ENCODE peak calls at places on chromosome X, in seven cellular contexts. V is stimulated activated effector memory CD8-positive, alpha-beta T cell treated with anti-CD3 and anti-CD28 coated beads, Interleukin-12 subunit alpha, Interleukin-12 subunit beta, amount 100 ng/mL, for 72 hours; Q is stomach; L is stromal cell of bone marrow; Z is AG20443; F is ascending aorta; X is GM04504. P is an unnamed sample.
A peak's percentile ranks its signal among the peaks of the same experiment; 100 is the strongest.

GRCh38 chrX:72373136-72373535 is 67.4 kb upstream of the CITED1 start:
- DNase-seq in V (no peak), Q (no peak), L (no peak), Z (no peak), F (no peak), X (no peak), P (no peak)

GRCh38 chrX:3384330-3384729 is 37.9 kb upstream of the MXRA5 start:
- DNase-seq in V (no peak), Q (no peak), L (no peak), Z (peak; percentile 10), F (no peak), X (no peak), P (no peak)

GRCh38 chrX:51461053-51462050 is 35.0 kb downstream of the NUDT11 start:
- DNase-seq in V (no peak), Q (no peak), L (peak; percentile 5), Z (peak; percentile 9), F (no peak), X (peak; percentile 10), P (no peak)

GRCh38 chrX:122583526-122583925 is 600.6 kb upstream of the GRIA3 start:
- DNase-seq in V (no peak), Q (no peak), L (no peak), Z (no peak), F (no peak), X (no peak), P (no peak)

GRCh38 chrX:397575-397974 is 10.9 kb upstream of the PPP2R3B start:
- DNase-seq in V (no peak), Q (no peak), L (no peak), Z (peak; percentile 42), F (no peak), X (peak; percentile 70), P (no peak)

GRCh38 chrX:150536455-150537116 is 31.8 kb upstream of the MTM1 start:
- DNase-seq in V (no peak), Q (no peak), L (no peak), Z (no peak), F (no peak), X (no peak), P (no peak)

GRCh38 chrX:139967300-139967699 is 2.0 kb upstream of the CXorf66 start:
- DNase-seq in V (no peak), Q (no peak), L (no peak), Z (peak; percentile 33), F (no peak), X (no peak), P (no peak)

GRCh38 chrX:150546711-150547153 is 21.7 kb upstream of the MTM1 start:
- DNase-seq in V (no peak), Q (no peak), L (no peak), Z (no peak), F (no peak), X (no peak), P (no peak)

GRCh38 chrX:40278340-40279090 is 180.8 kb upstream of the BCOR start:
- DNase-seq in V (peak; percentile 56), Q (no peak), L (no peak), Z (no peak), F (no peak), X (no peak), P (no peak)

GRCh38 chrX:24768556-24768955 is 74.8 kb downstream of the POLA1 start:
- DNase-seq in V (no peak), Q (no peak), L (no peak), Z (no peak), F (no peak), X (no peak), P (no peak)

GRCh38 chrX:45070116-45071007 is 130.3 kb downstream of the DIPK2B start:
- DNase-seq in V (no peak), Q (no peak), L (peak; percentile 26), Z (peak; percentile 13), F (no peak), X (peak; percentile 35), P (no peak)

P was measured in esophagus squamous epithelium.